ENCODE peak calls at places on chromosomes 5 and 9, in five cellular contexts. R is spleen, A is fibroblast of lung, I is cardiac muscle cell, N is right lobe of liver. G is an unnamed sample. For H3K4me1, the result is how much of the 10 kb centered on the place peaks cover.

GRCh38 chr9:122366074-122366672 is 4.7 kb upstream of the PTGS1 start:
- DNase-seq in R (peak), A (no peak), I (no peak), N (no peak), G (no peak)

GRCh38 chr9:93270976-93271375 is 87.0 kb downstream of the WNK2 start:
- DNase-seq in R (peak), A (no peak), I (no peak), N (no peak), G (no peak)

GRCh38 chr9:136225748-136226679 is 19.6 kb downstream of the QSOX2 start:
- DNase-seq in R (peak), A (peak), I (peak), N (peak), G (peak)

GRCh38 chr9:134889386-134890214 is 9.0 kb downstream of the FCN2 start:
- DNase-seq in R (no peak), A (no peak), I (no peak), N (peak), G (no peak)

GRCh38 chr5:145983461-145983860 is 47.1 kb downstream of the SH3RF2 start:
- DNase-seq in R (no peak), A (no peak), I (no peak), N (no peak), G (no peak)

GRCh38 chr9:35687972-35688557 is 1.7 kb downstream of the TPM2 start:
- DNase-seq in R (no peak), A (no peak), I (peak), N (no peak), G (no peak)

GRCh38 chr5:23428705-23429104 is 78.7 kb upstream of the PRDM9 start:
- DNase-seq in R (no peak), A (no peak), I (no peak), N (no peak), G (no peak)

GRCh38 chr5:123545506-123545905 is 33.5 kb downstream of the CSNK1G3 start:
- DNase-seq in R (no peak), A (peak), I (no peak), N (no peak), G (peak)

GRCh38 chr9:97557606-97558095 is 56.2 kb downstream of the TMOD1 start:
- DNase-seq in R (peak), A (no peak), I (no peak), N (peak), G (no peak)

GRCh38 chr9:35616681-35617459 is 1.3 kb downstream of the CD72 start:
- DNase-seq in R (peak), A (peak), I (peak), N (peak), G (peak)

GRCh38 chr5:89037090-89037489 is 154.1 kb upstream of the MEF2C start:
- DNase-seq in R (no peak), A (peak), I (no peak), N (no peak), G (no peak)

GRCh38 chr5:124581866-124582650 is 164.4 kb downstream of the ZNF608 start:
- DNase-seq in R (no peak), A (peak), I (no peak), N (no peak), G (no peak)

GRCh38 chr9:126451316-126451885 is 124.8 kb downstream of the MVB12B start:
- DNase-seq in R (peak), A (no peak), I (no peak), N (no peak), G (no peak)

GRCh38 chr9:35716236-35716635 is 15.8 kb downstream of the TLN1 start:
- DNase-seq in R (no peak), A (no peak), I (no peak), N (no peak), G (no peak)

GRCh38 chr5:10393491-10393890 is 40.0 kb downstream of the MARCHF6 start:
- DNase-seq in R (no peak), A (peak), I (no peak), N (no peak), G (no peak)

GRCh38 chr5:67061511-67061910 is 135.1 kb downstream of the CD180 start:
- DNase-seq in R (no peak), A (no peak), I (no peak), N (no peak), G (no peak)

GRCh38 chr5:14064841-14065240 is 78.3 kb upstream of the TRIO start:
- DNase-seq in R (no peak), A (peak), I (no peak), N (no peak), G (no peak)

GRCh38 chr5:54443264-54443663 is 12.2 kb upstream of the HSPB3 start:
- DNase-seq in R (no peak), A (peak), I (peak), N (no peak), G (no peak)

GRCh38 chr5:173114536-173114935 is 29.8 kb upstream of the BNIP1 start:
- DNase-seq in R (no peak), A (no peak), I (no peak), N (no peak), G (no peak)

GRCh38 chr5:44538831-44539539 is 149.8 kb upstream of the FGF10 start:
- DNase-seq in R (no peak), A (no peak), I (no peak), N (no peak), G (no peak)

GRCh38 chr5:107512029-107512428 is 158.7 kb downstream of the EFNA5 start:
- DNase-seq in R (no peak), A (no peak), I (no peak), N (no peak), G (no peak)

GRCh38 chr9:79166005-79166404 is 405.8 kb upstream of the TLE4 start:
- DNase-seq in R (no peak), A (peak), I (no peak), N (no peak), G (no peak)

GRCh38 chr5:173328896-173329369 is 719 bp upstream of the STC2 start:
- DNase-seq in R (no peak), A (peak), I (peak), N (no peak), G (no peak)

GRCh38 chr5:55226027-55226933 is 835 bp downstream of the MCIDAS start:
- DNase-seq in R (peak), A (peak), I (peak), N (no peak), G (peak)

GRCh38 chr9:96660693-96661248 is 5.7 kb upstream of the PRXL2C start:
- DNase-seq in R (no peak), A (no peak), I (no peak), N (no peak), G (no peak)

GRCh38 chr5:148913985-148914421 is 87.6 kb downstream of the ADRB2 start:
- DNase-seq in R (no peak), A (peak), I (peak), N (no peak), G (no peak)

GRCh38 chr5:148911386-148911785 is 85.0 kb downstream of the ADRB2 start:
- DNase-seq in R (no peak), A (no peak), I (no peak), N (no peak), G (no peak)

GRCh38 chr5:148912146-148912545 is 85.7 kb downstream of the ADRB2 start:
- DNase-seq in R (no peak), A (no peak), I (no peak), N (no peak), G (no peak)

GRCh38 chr5:148913493-148913892 is 87.1 kb downstream of the ADRB2 start:
- DNase-seq in R (no peak), A (no peak), I (no peak), N (no peak), G (no peak)

GRCh38 chr5:148912714-148913398 is 86.4 kb downstream of the ADRB2 start:
- DNase-seq in R (no peak), A (peak), I (no peak), N (no peak), G (no peak)
- H3K4me1 ChIP-seq in R (half or more), A (under half), I (under half), N (under half), G (under half)

DNA sequence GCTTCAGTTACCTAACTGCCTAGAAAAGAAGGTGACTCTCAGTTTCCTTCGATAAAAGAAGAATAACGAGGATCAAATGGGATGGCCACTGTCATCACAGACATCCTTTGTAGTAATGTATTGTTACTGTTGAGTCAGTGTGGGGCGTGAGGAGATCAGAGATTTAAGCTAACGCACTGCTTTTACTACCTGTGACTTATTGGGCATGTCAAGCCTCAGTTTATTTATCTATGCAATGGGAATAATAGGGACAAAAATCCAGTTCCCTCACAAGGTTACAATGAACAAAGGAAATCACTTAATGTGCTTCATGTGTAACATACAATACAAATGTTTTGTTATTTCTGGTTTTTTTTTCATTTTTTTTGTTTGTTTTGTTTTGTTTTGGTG is 255 bp upstream of the TRPM6 start:
- DNase-seq in R (no peak), A (no peak), I (no peak), N (no peak), G (no peak)
- H3K27ac ChIP-seq in R (peak), A (no peak), I (no peak), N (no peak), G (no peak)

GRCh38 chr9:128838338-128838737 is 8.7 kb upstream of the SPOUT1 start:
- DNase-seq in R (no peak), A (no peak), I (peak), N (no peak), G (no peak)
- H3K4me1 ChIP-seq in R (under half), A (under half), I (under half), N (under half), G (under half)

DNA sequence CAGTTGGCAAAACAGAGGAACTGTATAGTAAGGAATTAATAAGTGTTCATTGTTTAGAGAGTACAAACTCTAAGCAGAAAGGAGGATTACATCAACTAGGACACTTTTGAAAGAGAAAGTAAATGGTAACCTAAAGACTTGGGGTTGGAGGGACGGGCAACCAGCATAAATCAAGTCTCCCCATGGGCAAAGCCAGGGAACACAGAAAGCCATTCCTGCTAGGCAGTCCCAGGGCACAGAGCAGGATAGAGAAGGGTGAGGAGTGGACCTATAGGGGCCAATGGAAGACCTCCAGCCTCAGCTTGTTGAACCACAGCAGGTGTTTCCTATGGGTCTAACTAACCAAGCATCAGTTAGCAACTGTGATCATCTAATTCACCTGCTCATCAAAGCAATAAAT is 9.2 kb upstream of the ERAP1 start:
- DNase-seq in R (no peak), A (no peak), I (no peak), N (no peak), G (no peak)
- H3K27ac ChIP-seq in R (peak), A (no peak), I (no peak), N (no peak), G (peak)

GRCh38 chr5:140301136-140301535 is 1.8 kb downstream of the PFDN1 start:
- DNase-seq in R (no peak), A (no peak), I (no peak), N (no peak), G (no peak)

GRCh38 chr5:140298183-140298601 is 4.7 kb downstream of the PFDN1 start:
- DNase-seq in R (no peak), A (peak), I (peak), N (no peak), G (no peak)

GRCh38 chr5:140296289-140296688 is 6.6 kb downstream of the PFDN1 start:
- DNase-seq in R (no peak), A (no peak), I (no peak), N (no peak), G (no peak)

GRCh38 chr5:140297283-140297682 is 5.6 kb downstream of the PFDN1 start:
- DNase-seq in R (no peak), A (no peak), I (no peak), N (no peak), G (no peak)

GRCh38 chr5:140299056-140299455 is 3.8 kb downstream of the PFDN1 start:
- DNase-seq in R (no peak), A (no peak), I (no peak), N (no peak), G (no peak)
- H3K4me1 ChIP-seq in R (half or more), A (under half), I (under half), N (under half), G (under half)

GRCh38 chr9:31067418-31067817 is 1317.0 kb upstream of the ACO1 start:
- DNase-seq in R (no peak), A (no peak), I (no peak), N (no peak), G (no peak)

GRCh38 chr9:31071606-31072286 is 1312.7 kb upstream of the ACO1 start:
- DNase-seq in R (peak), A (no peak), I (no peak), N (no peak), G (no peak)
- H3K27ac ChIP-seq in R (no peak), A (no peak), I (no peak), N (no peak), G (no peak)

GRCh38 chr9:113598451-113598850 is 134.9 kb downstream of the RGS3 start:
- DNase-seq in R (peak), A (no peak), I (no peak), N (no peak), G (no peak)
- H3K4me1 ChIP-seq in R (half or more), A (half or more), I (under half), N (half or more), G (under half)

GRCh38 chr5:136077046-136077445 is 48.3 kb downstream of the TGFBI start:
- DNase-seq in R (no peak), A (no peak), I (no peak), N (no peak), G (no peak)

GRCh38 chr5:136079195-136079985 is 50.6 kb downstream of the TGFBI start:
- DNase-seq in R (no peak), A (no peak), I (peak), N (peak), G (no peak)

GRCh38 chr5:136070486-136071285 is 41.9 kb downstream of the TGFBI start:
- DNase-seq in R (no peak), A (no peak), I (no peak), N (peak), G (no peak)

GRCh38 chr5:136075339-136075885 is 46.6 kb downstream of the TGFBI start:
- DNase-seq in R (no peak), A (no peak), I (no peak), N (peak), G (no peak)

GRCh38 chr5:136073714-136074113 is 44.9 kb downstream of the TGFBI start:
- DNase-seq in R (no peak), A (no peak), I (no peak), N (peak), G (no peak)
- H3K27ac ChIP-seq in R (no peak), A (no peak), I (no peak), N (no peak), G (no peak)

DNA sequence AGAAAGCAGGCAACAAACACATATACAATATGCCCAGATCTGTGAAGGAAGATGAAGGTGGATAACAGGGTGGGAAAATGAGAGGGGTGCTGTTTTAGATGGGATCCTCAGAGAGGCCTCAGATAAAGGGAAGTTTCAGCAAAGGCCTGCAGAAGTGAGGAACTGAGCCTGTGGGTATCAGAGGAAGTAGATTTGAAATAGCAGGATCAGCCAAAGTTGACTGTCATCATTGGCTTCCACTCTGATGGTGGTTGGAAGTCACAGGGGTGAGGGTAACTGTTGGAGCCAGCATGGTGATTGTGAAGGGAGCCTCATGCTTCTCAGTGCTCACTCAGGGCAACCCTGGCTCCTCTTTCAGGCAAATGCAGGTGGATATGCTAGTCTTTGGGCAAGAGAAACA is 607.3 kb upstream of the CLINT1 start:
- DNase-seq in R (no peak), A (no peak), I (no peak), N (no peak), G (no peak)
- H3K4me1 ChIP-seq in R (under half), A (under half), I (under half), N (under half), G (under half)

G was measured in naive thymus-derived CD4-positive, alpha-beta T cell.